ENCODE peak calls at places on chromosome 18, in seven cellular contexts. One of them, this sample, is unnamed.

GRCh38 chr18:50396005-50396404 is 21.2 kb downstream of the SKA1 start:
- DNase-seq in HepG2: no peak
- DNase-seq in HCT116: no peak
- DNase-seq in heart left ventricle: no peak
- DNase-seq in cardiac muscle cell: no peak
- DNase-seq in bronchial epithelial cell: no peak
- DNase-seq in RWPE1: no peak
- DNase-seq in this sample: no peak

GRCh38 chr18:3117493-3118192 is 102.1 kb downstream of the MYOM1 start:
- DNase-seq in HepG2: peak; percentile 95
- DNase-seq in HCT116: no peak
- DNase-seq in heart left ventricle: no peak
- DNase-seq in RWPE1: peak; percentile 40
- DNase-seq in bronchial epithelial cell: peak; percentile 97
- DNase-seq in cardiac muscle cell: no peak
- DNase-seq in this sample: peak; percentile 93

GRCh38 chr18:48229445-48230052 is 179.6 kb downstream of the ZBTB7C start:
- DNase-seq in bronchial epithelial cell: no peak
- DNase-seq in heart left ventricle: no peak
- DNase-seq in cardiac muscle cell: peak; percentile 11
- DNase-seq in HCT116: no peak
- DNase-seq in RWPE1: no peak
- DNase-seq in HepG2: no peak
- DNase-seq in this sample: no peak

GRCh38 chr18:61628085-61628484 is 264.7 kb downstream of the RNF152 start:
- DNase-seq in cardiac muscle cell: no peak
- DNase-seq in RWPE1: peak; percentile 17
- DNase-seq in bronchial epithelial cell: peak; percentile 84
- DNase-seq in heart left ventricle: no peak
- DNase-seq in HepG2: no peak
- DNase-seq in HCT116: no peak
- DNase-seq in this sample: peak; percentile 26

GRCh38 chr18:12384261-12384660 is 7.2 kb upstream of the AFG3L2 start:
- DNase-seq in bronchial epithelial cell: no peak
- DNase-seq in heart left ventricle: no peak
- DNase-seq in cardiac muscle cell: no peak
- DNase-seq in HepG2: no peak
- DNase-seq in HCT116: no peak
- DNase-seq in RWPE1: no peak
- DNase-seq in this sample: no peak

GRCh38 chr18:8499810-8500663 is 109.2 kb upstream of the RAB12 start:
- DNase-seq in heart left ventricle: no peak
- DNase-seq in bronchial epithelial cell: no peak
- DNase-seq in HCT116: no peak
- DNase-seq in HepG2: no peak
- DNase-seq in cardiac muscle cell: no peak
- DNase-seq in RWPE1: no peak
- DNase-seq in this sample: peak; percentile 64

GRCh38 chr18:79881695-79882094 is 69.8 kb downstream of the SLC66A2 start:
- DNase-seq in bronchial epithelial cell: no peak
- DNase-seq in heart left ventricle: no peak
- DNase-seq in HCT116: no peak
- DNase-seq in cardiac muscle cell: no peak
- DNase-seq in RWPE1: no peak
- DNase-seq in HepG2: no peak
- DNase-seq in this sample: no peak

GRCh38 chr18:77043541-77044280 is 88.9 kb downstream of the MBP start:
- DNase-seq in bronchial epithelial cell: no peak
- DNase-seq in heart left ventricle: no peak
- DNase-seq in RWPE1: no peak
- DNase-seq in HepG2: no peak
- DNase-seq in cardiac muscle cell: no peak
- DNase-seq in HCT116: no peak
- DNase-seq in this sample: no peak

GRCh38 chr18:58599106-58599505 is 29.8 kb downstream of the ALPK2 start:
- DNase-seq in HepG2: no peak
- DNase-seq in heart left ventricle: no peak
- DNase-seq in RWPE1: no peak
- DNase-seq in HCT116: no peak
- DNase-seq in cardiac muscle cell: no peak
- DNase-seq in bronchial epithelial cell: peak; percentile 35
- DNase-seq in this sample: peak; percentile 31

GRCh38 chr18:3067213-3068118 is 54.5 kb upstream of the LPIN2 start:
- DNase-seq in HCT116: no peak
- DNase-seq in heart left ventricle: no peak
- DNase-seq in cardiac muscle cell: no peak
- DNase-seq in HepG2: no peak
- DNase-seq in bronchial epithelial cell: no peak
- DNase-seq in RWPE1: no peak
- DNase-seq in this sample: no peak

GRCh38 chr18:68676913-68677312 is 38.0 kb downstream of the TMX3 start:
- DNase-seq in bronchial epithelial cell: no peak
- DNase-seq in cardiac muscle cell: peak; percentile 49
- DNase-seq in heart left ventricle: no peak
- DNase-seq in HepG2: no peak
- DNase-seq in RWPE1: no peak
- DNase-seq in HCT116: no peak
- DNase-seq in this sample: no peak

GRCh38 chr18:8493141-8493540 is 116.1 kb upstream of the RAB12 start:
- DNase-seq in bronchial epithelial cell: no peak
- DNase-seq in heart left ventricle: no peak
- DNase-seq in cardiac muscle cell: no peak
- DNase-seq in RWPE1: no peak
- DNase-seq in HCT116: no peak
- DNase-seq in HepG2: no peak
- DNase-seq in this sample: no peak

GRCh38 chr18:58838165-58838860 is 26.4 kb upstream of the ZNF532 start:
- DNase-seq in cardiac muscle cell: no peak
- DNase-seq in heart left ventricle: no peak
- DNase-seq in HCT116: no peak
- DNase-seq in RWPE1: no peak
- DNase-seq in HepG2: peak; percentile 26
- DNase-seq in bronchial epithelial cell: no peak
- DNase-seq in this sample: no peak

GRCh38 chr18:11518788-11519685 is 90.4 kb upstream of the SLC35G4 start:
- DNase-seq in RWPE1: peak; percentile 65
- DNase-seq in heart left ventricle: no peak
- DNase-seq in HepG2: peak; percentile 64
- DNase-seq in cardiac muscle cell: peak; percentile 77
- DNase-seq in HCT116: peak; percentile 57
- DNase-seq in bronchial epithelial cell: peak; percentile 51
- DNase-seq in this sample: peak; percentile 66

GRCh38 chr18:79200546-79201268 is 131.5 kb downstream of the ATP9B start:
- DNase-seq in HepG2: no peak
- DNase-seq in cardiac muscle cell: peak; percentile 52
- DNase-seq in HCT116: peak; percentile 8
- DNase-seq in heart left ventricle: peak; percentile 39
- DNase-seq in bronchial epithelial cell: peak; percentile 8
- DNase-seq in RWPE1: peak; percentile 21
- DNase-seq in this sample: peak; percentile 14

GRCh38 chr18:61322265-61322873 is 10.9 kb upstream of the CDH20 start:
- DNase-seq in RWPE1: peak; percentile 20
- DNase-seq in HCT116: peak; percentile 27
- DNase-seq in heart left ventricle: peak; percentile 38
- DNase-seq in cardiac muscle cell: peak; percentile 72
- DNase-seq in bronchial epithelial cell: peak; percentile 29
- DNase-seq in HepG2: peak; percentile 42
- DNase-seq in this sample: peak; percentile 66

GRCh38 chr18:77131652-77132368 is 773 bp downstream of the MBP start:
- DNase-seq in bronchial epithelial cell: no peak
- DNase-seq in cardiac muscle cell: peak; percentile 36
- DNase-seq in HCT116: no peak
- DNase-seq in RWPE1: no peak
- DNase-seq in heart left ventricle: peak; percentile 66
- DNase-seq in HepG2: no peak
- DNase-seq in this sample: peak; percentile 45

GRCh38 chr18:58205087-58205779 is 161.2 kb downstream of the NEDD4L start:
- DNase-seq in RWPE1: no peak
- DNase-seq in bronchial epithelial cell: peak; percentile 65
- DNase-seq in HepG2: no peak
- DNase-seq in HCT116: no peak
- DNase-seq in heart left ventricle: no peak
- DNase-seq in cardiac muscle cell: peak; percentile 67
- DNase-seq in this sample: no peak

DNA sequence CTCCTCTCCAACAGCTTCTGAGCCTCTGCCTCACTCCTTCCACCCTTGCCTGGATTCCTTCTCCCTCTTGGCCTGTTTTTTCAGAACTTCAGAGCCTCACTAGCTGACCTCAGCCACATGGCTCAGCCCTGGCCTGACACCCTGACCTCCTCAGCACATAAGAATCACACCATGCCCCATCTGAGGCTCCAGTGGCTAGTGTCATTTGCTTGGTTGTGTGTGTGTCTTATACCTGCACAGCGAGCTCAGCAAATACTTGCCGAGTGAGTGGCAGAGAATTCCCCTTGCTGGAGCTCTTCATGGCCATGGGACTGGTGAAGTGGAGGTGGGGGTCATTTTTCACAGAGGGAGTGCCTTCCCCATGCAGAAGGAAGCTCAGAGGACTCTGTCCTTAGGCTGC is 70.2 kb downstream of the CELF4 start:
- DNase-seq in bronchial epithelial cell: no peak
- DNase-seq in RWPE1: no peak
- DNase-seq in HCT116: no peak
- DNase-seq in cardiac muscle cell: no peak
- DNase-seq in heart left ventricle: no peak
- DNase-seq in HepG2: no peak
- DNase-seq in this sample: no peak
- TF ChIP-seq CTCF in bronchial epithelial cell: no peak
- TF ChIP-seq CTCF in RWPE1: no peak
- TF ChIP-seq CTCF in HCT116: no peak
- TF ChIP-seq CTCF in cardiac muscle cell: no peak
- TF ChIP-seq CTCF in heart left ventricle: no peak
- TF ChIP-seq CTCF in HepG2: no peak
- TF ChIP-seq CTCF in this sample: no peak

GRCh38 chr18:27602092-27602491 is 417.0 kb upstream of the CHST9 start:
- DNase-seq in cardiac muscle cell: no peak
- DNase-seq in HepG2: no peak
- DNase-seq in RWPE1: no peak
- DNase-seq in heart left ventricle: no peak
- DNase-seq in HCT116: no peak
- DNase-seq in bronchial epithelial cell: no peak
- DNase-seq in this sample: no peak

GRCh38 chr18:27600245-27600644 is 415.1 kb upstream of the CHST9 start:
- DNase-seq in RWPE1: no peak
- DNase-seq in bronchial epithelial cell: no peak
- DNase-seq in HepG2: no peak
- DNase-seq in heart left ventricle: no peak
- DNase-seq in cardiac muscle cell: no peak
- DNase-seq in HCT116: no peak
- DNase-seq in this sample: no peak

GRCh38 chr18:27604583-27604982 is 419.5 kb upstream of the CHST9 start:
- DNase-seq in RWPE1: no peak
- DNase-seq in HepG2: no peak
- DNase-seq in cardiac muscle cell: peak; percentile 75
- DNase-seq in heart left ventricle: no peak
- DNase-seq in bronchial epithelial cell: peak; percentile 82
- DNase-seq in HCT116: no peak
- DNase-seq in this sample: peak; percentile 64

GRCh38 chr18:27595121-27595848 is 410.2 kb upstream of the CHST9 start:
- DNase-seq in cardiac muscle cell: no peak
- DNase-seq in HepG2: no peak
- DNase-seq in RWPE1: no peak
- DNase-seq in HCT116: no peak
- DNase-seq in heart left ventricle: no peak
- DNase-seq in bronchial epithelial cell: no peak
- DNase-seq in this sample: no peak

DNA sequence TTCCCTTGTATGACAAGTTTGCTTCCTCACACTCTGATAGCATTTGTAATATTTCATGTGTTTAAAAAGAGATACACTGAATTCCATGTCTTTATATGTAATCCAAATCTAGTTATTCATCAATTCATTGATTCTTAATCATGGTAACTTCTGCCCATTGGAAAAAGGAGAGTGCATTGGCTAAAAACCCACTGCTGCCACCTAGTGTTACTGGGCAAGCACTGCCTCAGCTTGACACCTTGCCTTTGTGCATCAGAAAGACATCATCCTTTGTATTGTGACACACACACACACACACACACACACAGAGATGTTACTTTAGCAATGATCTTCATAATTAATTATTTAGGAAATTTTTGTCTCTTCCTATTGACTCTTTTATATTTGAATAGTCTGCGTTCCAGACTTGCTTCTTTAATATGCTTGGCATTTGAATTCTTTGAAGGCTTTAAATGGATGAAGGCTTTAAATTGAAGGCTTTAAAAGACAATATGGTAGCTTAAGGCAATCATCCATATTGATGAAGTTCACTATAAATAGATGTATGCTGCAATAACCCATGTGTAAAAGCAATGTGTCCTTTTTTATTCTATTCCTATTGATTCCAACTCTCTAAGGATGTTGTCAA is 414.2 kb upstream of the CHST9 start:
- DNase-seq in bronchial epithelial cell: peak; percentile 38
- DNase-seq in HepG2: peak; percentile 40
- DNase-seq in RWPE1: peak; percentile 35
- DNase-seq in HCT116: peak; percentile 24
- DNase-seq in cardiac muscle cell: peak; percentile 62
- DNase-seq in heart left ventricle: peak; percentile 14
- DNase-seq in this sample: peak; percentile 68
- TF ChIP-seq CTCF in bronchial epithelial cell: peak; percentile 86
- TF ChIP-seq CTCF in HepG2: peak; percentile 84
- TF ChIP-seq CTCF in RWPE1: peak; percentile 88
- TF ChIP-seq CTCF in HCT116: peak; percentile 88
- TF ChIP-seq CTCF in cardiac muscle cell: peak; percentile 98
- TF ChIP-seq CTCF in heart left ventricle: peak; percentile 79
- TF ChIP-seq CTCF in this sample: peak; percentile 92

GRCh38 chr18:30888344-30888743 is 154.2 kb downstream of the DSC3 start:
- DNase-seq in HepG2: no peak
- DNase-seq in cardiac muscle cell: no peak
- DNase-seq in bronchial epithelial cell: no peak
- DNase-seq in HCT116: no peak
- DNase-seq in RWPE1: no peak
- DNase-seq in heart left ventricle: no peak
- DNase-seq in this sample: no peak
- TF ChIP-seq CTCF in HepG2: no peak
- TF ChIP-seq CTCF in cardiac muscle cell: no peak
- TF ChIP-seq CTCF in bronchial epithelial cell: no peak
- TF ChIP-seq CTCF in HCT116: no peak
- TF ChIP-seq CTCF in RWPE1: no peak
- TF ChIP-seq CTCF in heart left ventricle: no peak
- TF ChIP-seq CTCF in this sample: no peak

DNA sequence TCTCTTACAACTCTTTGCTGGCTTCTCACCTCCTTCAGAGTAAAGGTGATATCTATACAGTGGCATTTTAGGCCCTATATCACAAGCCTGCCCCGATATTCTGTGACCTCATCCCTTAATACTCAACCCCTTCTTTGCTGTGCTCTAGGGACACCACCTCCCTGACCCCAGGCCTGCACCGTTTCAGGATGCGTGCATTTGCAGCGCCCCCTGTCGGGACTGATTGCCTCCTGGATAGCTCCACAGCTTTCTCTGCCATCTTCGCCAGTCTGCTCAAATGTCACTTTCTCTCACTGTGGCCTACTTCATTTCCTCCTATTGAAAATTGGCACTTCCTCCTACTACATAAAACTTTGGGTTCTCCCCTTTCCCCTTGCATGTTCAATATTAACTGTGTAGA is 289.6 kb downstream of the SOCS6 start:
- DNase-seq in RWPE1: no peak
- DNase-seq in bronchial epithelial cell: no peak
- DNase-seq in heart left ventricle: no peak
- DNase-seq in HepG2: peak; percentile 4
- DNase-seq in HCT116: no peak
- DNase-seq in cardiac muscle cell: no peak
- DNase-seq in this sample: no peak
- TF ChIP-seq CTCF in RWPE1: no peak
- TF ChIP-seq CTCF in bronchial epithelial cell: no peak
- TF ChIP-seq CTCF in heart left ventricle: no peak
- TF ChIP-seq CTCF in HepG2: peak; percentile 56
- TF ChIP-seq CTCF in HCT116: peak; percentile 48
- TF ChIP-seq CTCF in cardiac muscle cell: no peak
- TF ChIP-seq CTCF in this sample: peak; percentile 60